ENCODE peak calls at places on chromosomes 5 and 9, in six cellular contexts. N, C, S, K, M and B are unnamed samples.

GRCh38 chr9:7185612-7186011 is 427.8 kb downstream of the KDM4C start:
- DNase-seq in S (peak; percentile 91), C (peak; percentile 99), N (peak; percentile 90), K (no peak), M (no peak), B (peak; percentile 23)

GRCh38 chr5:108521011-108521700 is 139.3 kb upstream of the FBXL17 start:
- DNase-seq in M (no peak), N (no peak), C (peak; percentile 79), S (no peak), K (no peak), B (no peak)

GRCh38 chr5:105954341-105954740 is 1716.4 kb downstream of the EFNA5 start:
- DNase-seq in M (no peak), C (no peak), S (no peak), N (peak; percentile 33), K (no peak), B (no peak)

GRCh38 chr9:31166516-31166915 is 1217.9 kb upstream of the ACO1 start:
- DNase-seq in M (no peak), C (no peak), K (no peak), N (no peak), S (no peak), B (no peak)

GRCh38 chr5:112004867-112005532 is 248.0 kb upstream of the NREP start:
- DNase-seq in C (no peak), S (no peak), K (no peak), M (no peak), N (peak; percentile 78), B (no peak)

GRCh38 chr9:83027153-83027867 is 35.6 kb downstream of the RASEF start:
- DNase-seq in N (peak; percentile 94), M (no peak), C (no peak), S (no peak), K (no peak), B (no peak)

GRCh38 chr9:121599186-121599871 is 52.1 kb upstream of the DAB2IP start:
- DNase-seq in N (peak; percentile 23), K (peak; percentile 22), M (peak; percentile 93), S (peak; percentile 95), C (peak; percentile 93), B (peak; percentile 97)

GRCh38 chr5:41517909-41518308 is 7.5 kb upstream of the PLCXD3 start:
- DNase-seq in S (no peak), M (no peak), K (no peak), C (no peak), N (peak; percentile 16), B (no peak)

GRCh38 chr5:132094393-132095076 is 20.9 kb downstream of the CSF2 start:
- DNase-seq in M (no peak), C (no peak), S (no peak), N (peak; percentile 95), K (no peak), B (no peak)

GRCh38 chr5:161546463-161547301 is at the start of gene GABRB2:
- DNase-seq in C (peak; percentile 77), S (peak; percentile 85), K (peak; percentile 56), N (peak; percentile 32), M (peak; percentile 59), B (peak; percentile 81)

GRCh38 chr9:5617749-5618148 is 11.2 kb upstream of the RIC1 start:
- DNase-seq in M (no peak), K (no peak), N (no peak), C (no peak), S (no peak), B (no peak)

GRCh38 chr9:129221233-129221632 is 43.2 kb upstream of the IER5L start:
- DNase-seq in S (no peak), C (no peak), M (no peak), K (no peak), N (peak; percentile 16), B (no peak)

GRCh38 chr5:78007232-78007631 is 231.1 kb upstream of the TBCA start:
- DNase-seq in M (no peak), S (no peak), K (no peak), C (no peak), N (no peak), B (no peak)

GRCh38 chr5:142976861-142977260 is 206.7 kb downstream of the ARHGAP26 start:
- DNase-seq in M (no peak), N (peak; percentile 44), C (no peak), K (no peak), S (peak; percentile 27), B (no peak)

GRCh38 chr5:135833961-135834638 is 363 bp upstream of the SLC25A48 start:
- DNase-seq in C (no peak), K (no peak), N (peak; percentile 45), S (no peak), M (peak; percentile 24), B (no peak)

GRCh38 chr9:99004717-99005460 is 61.2 kb downstream of the COL15A1 start:
- DNase-seq in K (no peak), N (no peak), S (peak; percentile 32), C (no peak), M (no peak), B (no peak)

GRCh38 chr5:100901851-100902341 is 1.2 kb downstream of the ST8SIA4 start:
- DNase-seq in K (peak; percentile 32), M (peak; percentile 31), C (peak; percentile 84), S (peak; percentile 68), N (peak; percentile 1), B (peak; percentile 8)

GRCh38 chr5:159163027-159163699 is 46.2 kb downstream of the RNF145 start:
- DNase-seq in K (no peak), N (peak; percentile 92), C (no peak), M (no peak), S (no peak), B (no peak)

GRCh38 chr5:56327810-56328209 is 94.7 kb upstream of the ANKRD55 start:
- DNase-seq in N (no peak), K (no peak), S (no peak), M (no peak), C (peak; percentile 34), B (no peak)

GRCh38 chr9:108162664-108163063 is 673.1 kb upstream of the KLF4 start:
- DNase-seq in K (no peak), N (peak; percentile 85), C (no peak), M (no peak), S (no peak), B (no peak)

GRCh38 chr9:16335788-16336580 is 534.5 kb downstream of the BNC2 start:
- DNase-seq in C (no peak), S (no peak), M (peak; percentile 89), N (peak; percentile 99), K (no peak), B (no peak)

GRCh38 chr5:158313027-158313738 is 454.2 kb upstream of the CLINT1 start:
- DNase-seq in C (peak; percentile 79), M (no peak), K (no peak), N (no peak), S (peak; percentile 75), B (peak; percentile 9)

GRCh38 chr5:77945874-77946273 is 169.7 kb upstream of the TBCA start:
- DNase-seq in K (no peak), N (no peak), C (no peak), M (no peak), S (no peak), B (peak; percentile 30)

GRCh38 chr9:84947412-84947972 is 278.0 kb downstream of the NTRK2 start:
- DNase-seq in K (no peak), N (no peak), S (no peak), M (no peak), C (no peak), B (no peak)

GRCh38 chr5:174751154-174751990 is 27.0 kb downstream of the MSX2 start:
- DNase-seq in M (peak; percentile 50), C (peak; percentile 61), S (peak; percentile 79), N (no peak), K (peak; percentile 53), B (peak; percentile 83)

GRCh38 chr5:180364306-180364856 is 11.2 kb upstream of the GFPT2 start:
- DNase-seq in S (no peak), N (no peak), C (no peak), M (no peak), K (no peak), B (no peak)

GRCh38 chr9:127698985-127699670 is 7.7 kb upstream of the CFAP157 start:
- DNase-seq in K (peak; percentile 55), S (peak; percentile 98), N (peak; percentile 99), M (peak; percentile 98), C (peak; percentile 98), B (peak; percentile 97)

GRCh38 chr5:103774736-103775135 is 212.1 kb upstream of the NUDT12 start:
- DNase-seq in M (no peak), N (peak; percentile 53), S (no peak), K (no peak), C (no peak), B (no peak)

GRCh38 chr5:65022932-65023331 is 254.2 kb downstream of the CWC27 start:
- DNase-seq in K (no peak), N (no peak), M (no peak), C (no peak), S (no peak), B (no peak)

GRCh38 chr9:3746296-3747275 is 220.8 kb upstream of the RFX3 start:
- DNase-seq in K (no peak), N (peak; percentile 89), S (no peak), C (no peak), M (no peak), B (no peak)

GRCh38 chr5:102755691-102756371 is 726 bp downstream of the PAM start:
- DNase-seq in K (peak; percentile 62), M (peak; percentile 76), C (peak; percentile 96), S (peak; percentile 90), N (peak; percentile 72), B (peak; percentile 65)

GRCh38 chr9:1337169-1337568 is 287.0 kb downstream of the DMRT2 start:
- DNase-seq in N (no peak), K (no peak), S (no peak), C (peak; percentile 31), M (no peak), B (no peak)

GRCh38 chr9:107730691-107731090 is 241.1 kb upstream of the KLF4 start:
- DNase-seq in C (no peak), S (no peak), N (no peak), K (no peak), M (no peak), B (no peak)